ENCODE peak calls at places on chromosomes 4 and X, in four cellular contexts. R, J, D and P are unnamed samples.

GRCh38 chr4:84379881-84380618 is 119.0 kb downstream of the NKX6-1 start:
- DNase-seq in J (no peak), R (no peak), D (no peak), P (peak; percentile 4)

GRCh38 chr4:20592666-20593065 is 107.6 kb upstream of the PACRGL start:
- DNase-seq in R (no peak), D (no peak), J (no peak), P (no peak)

GRCh38 chr4:17544831-17545234 is 29.9 kb downstream of the CLRN2 start:
- DNase-seq in D (peak; percentile 68), R (no peak), J (no peak), P (no peak)

GRCh38 chr4:100164808-100165760 is 25.2 kb downstream of the DDIT4L start:
- DNase-seq in J (no peak), R (no peak), D (no peak), P (no peak)

GRCh38 chr4:167868163-167868562 is 224.2 kb upstream of the ANXA10 start:
- DNase-seq in R (no peak), D (no peak), J (no peak), P (no peak)

GRCh38 chr4:150384249-150384648 is 197.7 kb upstream of the MAB21L2 start:
- DNase-seq in J (no peak), D (no peak), R (no peak), P (no peak)

GRCh38 chr4:37674446-37674845 is 11.7 kb downstream of the RELL1 start:
- DNase-seq in J (no peak), D (no peak), R (no peak), P (no peak)

GRCh38 chrX:34859191-34859590 is 83.4 kb upstream of the FAM47B start:
- DNase-seq in J (no peak), D (no peak), R (no peak), P (no peak)

GRCh38 chr4:67437974-67438713 is 107.2 kb downstream of the CENPC start:
- DNase-seq in J (no peak), D (peak; percentile 11), R (no peak), P (no peak)

DNA sequence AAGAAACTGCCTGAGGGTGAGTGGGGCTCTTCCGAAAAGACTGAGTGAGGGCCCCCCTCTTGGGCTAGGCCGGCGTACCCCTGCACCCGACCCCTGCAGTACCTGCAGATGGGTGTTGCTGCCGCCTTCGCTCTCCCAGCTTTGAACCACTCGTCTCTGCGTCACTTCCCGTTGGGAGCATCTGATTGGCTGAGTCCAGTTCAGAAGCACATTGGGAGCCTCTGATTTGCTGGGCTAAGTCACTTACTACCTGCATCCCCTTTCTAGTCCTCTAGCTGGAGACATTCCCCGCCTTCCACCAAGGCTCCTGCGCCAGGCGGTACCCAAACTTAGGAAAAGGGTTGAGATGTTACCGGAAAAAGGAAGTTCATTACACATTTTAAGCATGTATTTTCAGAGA is 20.4 kb upstream of the WWC2 start:
- DNase-seq in R (no peak), D (no peak), J (no peak), P (peak; percentile 4)
- TF ChIP-seq POLR2AphosphoS2 in R (no peak), D (no peak), J (no peak), P (no peak)

GRCh38 chrX:129461801-129462456 is 61.4 kb downstream of the SMARCA1 start:
- DNase-seq in J (no peak), R (no peak), D (no peak), P (no peak)
- TF ChIP-seq POLR2AphosphoS2 in J (no peak), R (no peak), D (no peak), P (no peak)

GRCh38 chrX:8811611-8812010 is 10.4 kb upstream of the FAM9A start:
- DNase-seq in J (no peak), D (no peak), R (no peak), P (no peak)

GRCh38 chrX:8808661-8809060 is 7.5 kb upstream of the FAM9A start:
- DNase-seq in D (no peak), R (no peak), J (no peak), P (no peak)

GRCh38 chrX:8801041-8801599 is at the start of gene FAM9A:
- DNase-seq in J (peak; percentile 5), R (no peak), D (no peak), P (no peak)

GRCh38 chrX:8803326-8803725 is 2.1 kb upstream of the FAM9A start:
- DNase-seq in D (no peak), R (no peak), J (no peak), P (no peak)

DNA sequence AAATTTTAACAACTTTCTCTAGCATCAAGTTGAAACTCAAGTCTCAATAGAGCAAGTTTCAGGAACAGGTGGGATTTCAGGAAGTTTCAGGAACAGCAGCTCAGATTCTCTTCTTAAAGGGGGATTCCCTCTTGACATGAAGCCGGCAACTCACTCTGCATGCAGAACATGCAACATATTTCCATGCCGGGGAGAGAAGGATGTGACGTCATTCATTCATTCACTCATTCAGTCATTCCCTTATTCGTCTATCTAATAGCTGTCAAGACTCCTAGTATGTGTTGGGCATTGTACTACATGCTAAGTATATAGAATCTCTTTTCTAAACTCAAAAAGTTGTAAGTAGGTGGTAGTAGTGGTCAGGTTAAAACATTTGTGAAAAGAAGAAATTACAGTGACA is 4.8 kb upstream of the FAM9A start:
- DNase-seq in R (no peak), J (no peak), D (no peak), P (no peak)
- TF ChIP-seq POLR2AphosphoS2 in R (no peak), J (no peak), D (no peak), P (no peak)

GRCh38 chr4:80188801-80189458 is 8.4 kb upstream of the PRDM8 start:
- DNase-seq in D (no peak), J (no peak), R (no peak), P (no peak)

GRCh38 chr4:80192252-80192866 is 4.9 kb upstream of the PRDM8 start:
- DNase-seq in D (no peak), R (no peak), J (no peak), P (no peak)

GRCh38 chr4:80188457-80188800 is 8.9 kb upstream of the PRDM8 start:
- DNase-seq in D (no peak), R (no peak), J (no peak), P (no peak)

GRCh38 chr4:80189581-80189955 is 7.7 kb upstream of the PRDM8 start:
- DNase-seq in D (no peak), R (no peak), J (no peak), P (no peak)

DNA sequence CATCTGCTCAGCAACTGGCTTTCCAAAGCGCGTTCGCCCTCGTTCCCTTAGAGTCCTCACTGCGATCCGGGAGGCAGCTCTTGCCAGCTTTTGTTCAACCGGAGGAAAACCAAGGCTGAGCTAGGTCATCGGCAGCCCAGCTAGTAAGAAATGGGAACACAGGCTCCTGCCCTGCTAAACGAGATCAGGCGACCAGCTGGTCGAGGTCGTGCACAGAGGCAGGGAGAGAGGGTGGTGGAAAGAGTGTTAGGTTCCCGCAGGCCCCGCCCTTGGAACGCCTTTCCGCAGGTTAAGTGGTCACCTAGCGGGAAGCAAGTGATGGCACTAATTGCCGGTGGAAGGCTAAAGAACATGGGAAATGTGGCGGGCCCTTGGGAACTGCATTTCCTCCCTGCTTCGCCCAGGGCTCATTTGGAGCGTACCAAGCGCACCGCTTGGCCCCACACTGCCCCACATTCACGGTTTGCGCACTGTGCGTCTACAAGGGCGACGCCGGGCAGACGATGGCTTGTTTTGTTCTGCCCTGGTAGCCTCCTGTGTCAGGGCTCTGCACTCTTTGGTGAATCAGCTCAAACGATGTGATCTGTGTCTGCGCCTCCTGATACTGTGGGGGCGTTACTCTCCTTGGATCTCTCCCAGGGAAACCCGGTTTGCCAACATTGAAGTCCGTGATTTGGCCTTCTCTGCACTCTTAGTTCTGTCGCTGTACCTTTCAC is 7.2 kb upstream of the PRDM8 start:
- DNase-seq in D (no peak), J (no peak), R (no peak), P (no peak)
- TF ChIP-seq POLR2AphosphoS2 in D (no peak), J (no peak), R (no peak), P (no peak)

GRCh38 chr4:967113-968104 is 6.0 kb downstream of the DGKQ start:
- DNase-seq in R (no peak), J (no peak), D (no peak), P (no peak)
- TF ChIP-seq POLR2AphosphoS2 in R (no peak), J (no peak), D (no peak), P (no peak)

GRCh38 chr4:81675785-81676427 is 204.2 kb upstream of the RASGEF1B start:
- DNase-seq in R (no peak), J (no peak), D (no peak), P (no peak)
- TF ChIP-seq POLR2AphosphoS2 in R (no peak), J (no peak), D (no peak), P (no peak)